ENCODE peak calls at places on chromosomes 12 and 14, in ten cellular contexts. One of them, this sample, is unnamed.

GRCh38 chr12:6541371-6542165 is 7.3 kb downstream of the GAPDH start:
- DNase-seq in HCT116: no peak
- DNase-seq in body of pancreas: no peak
- DNase-seq in gastrocnemius medialis: peak
- DNase-seq in A549: no peak
- DNase-seq in tibial nerve: no peak
- DNase-seq in GM12892: no peak
- DNase-seq in H54: no peak
- DNase-seq in erythroblast: no peak
- DNase-seq in esophagus squamous epithelium: no peak
- DNase-seq in this sample: no peak

GRCh38 chr12:93751864-93752610 is 74.9 kb downstream of the CRADD start:
- DNase-seq in HCT116: no peak
- DNase-seq in body of pancreas: no peak
- DNase-seq in gastrocnemius medialis: no peak
- DNase-seq in A549: no peak
- DNase-seq in tibial nerve: no peak
- DNase-seq in GM12892: no peak
- DNase-seq in H54: no peak
- DNase-seq in erythroblast: no peak
- DNase-seq in esophagus squamous epithelium: no peak
- DNase-seq in this sample: no peak

GRCh38 chr12:52202361-52203078 is 10.7 kb upstream of the KRT80 start:
- DNase-seq in HCT116: no peak
- DNase-seq in body of pancreas: peak
- DNase-seq in gastrocnemius medialis: no peak
- DNase-seq in A549: no peak
- DNase-seq in tibial nerve: no peak
- DNase-seq in GM12892: no peak
- DNase-seq in H54: no peak
- DNase-seq in erythroblast: no peak
- DNase-seq in esophagus squamous epithelium: no peak
- DNase-seq in this sample: no peak

GRCh38 chr12:53758081-53758769 is 6.4 kb upstream of the CISTR start:
- DNase-seq in HCT116: no peak
- DNase-seq in body of pancreas: no peak
- DNase-seq in gastrocnemius medialis: no peak
- DNase-seq in A549: no peak
- DNase-seq in tibial nerve: no peak
- DNase-seq in GM12892: no peak
- DNase-seq in H54: no peak
- DNase-seq in erythroblast: no peak
- DNase-seq in esophagus squamous epithelium: no peak
- DNase-seq in this sample: no peak

GRCh38 chr12:119870462-119870861 is 6.7 kb downstream of the CIT start:
- DNase-seq in HCT116: no peak
- DNase-seq in body of pancreas: no peak
- DNase-seq in gastrocnemius medialis: no peak
- DNase-seq in A549: no peak
- DNase-seq in tibial nerve: no peak
- DNase-seq in GM12892: no peak
- DNase-seq in H54: no peak
- DNase-seq in erythroblast: peak
- DNase-seq in esophagus squamous epithelium: no peak
- DNase-seq in this sample: no peak

GRCh38 chr14:102249041-102249440 is 55.9 kb downstream of the MOK start:
- DNase-seq in HCT116: no peak
- DNase-seq in body of pancreas: no peak
- DNase-seq in gastrocnemius medialis: no peak
- DNase-seq in A549: no peak
- DNase-seq in tibial nerve: no peak
- DNase-seq in GM12892: no peak
- DNase-seq in H54: peak
- DNase-seq in erythroblast: no peak
- DNase-seq in esophagus squamous epithelium: no peak
- DNase-seq in this sample: no peak

GRCh38 chr14:31934767-31935266 is 142.3 kb upstream of the ARHGAP5 start:
- DNase-seq in HCT116: peak
- DNase-seq in body of pancreas: peak
- DNase-seq in gastrocnemius medialis: no peak
- DNase-seq in A549: peak
- DNase-seq in tibial nerve: peak
- DNase-seq in GM12892: no peak
- DNase-seq in H54: no peak
- DNase-seq in erythroblast: no peak
- DNase-seq in esophagus squamous epithelium: no peak
- DNase-seq in this sample: peak

GRCh38 chr14:98136019-98136418 is 1136.0 kb downstream of the BCL11B start:
- DNase-seq in HCT116: no peak
- DNase-seq in body of pancreas: no peak
- DNase-seq in gastrocnemius medialis: no peak
- DNase-seq in A549: no peak
- DNase-seq in tibial nerve: no peak
- DNase-seq in GM12892: no peak
- DNase-seq in H54: no peak
- DNase-seq in erythroblast: no peak
- DNase-seq in esophagus squamous epithelium: no peak
- DNase-seq in this sample: no peak

GRCh38 chr14:89586258-89587127 is 169.5 kb upstream of the FOXN3 start:
- DNase-seq in HCT116: no peak
- DNase-seq in body of pancreas: no peak
- DNase-seq in gastrocnemius medialis: no peak
- DNase-seq in A549: no peak
- DNase-seq in tibial nerve: peak
- DNase-seq in GM12892: no peak
- DNase-seq in H54: no peak
- DNase-seq in erythroblast: no peak
- DNase-seq in esophagus squamous epithelium: no peak
- DNase-seq in this sample: no peak

GRCh38 chr12:95147836-95148235 is 69.4 kb downstream of the FGD6 start:
- DNase-seq in HCT116: no peak
- DNase-seq in body of pancreas: no peak
- DNase-seq in gastrocnemius medialis: no peak
- DNase-seq in A549: no peak
- DNase-seq in tibial nerve: no peak
- DNase-seq in GM12892: no peak
- DNase-seq in H54: no peak
- DNase-seq in erythroblast: no peak
- DNase-seq in esophagus squamous epithelium: no peak
- DNase-seq in this sample: no peak

GRCh38 chr12:14418526-14418925 is 53.0 kb downstream of the ATF7IP start:
- DNase-seq in HCT116: no peak
- DNase-seq in body of pancreas: no peak
- DNase-seq in gastrocnemius medialis: no peak
- DNase-seq in A549: no peak
- DNase-seq in tibial nerve: no peak
- DNase-seq in GM12892: no peak
- DNase-seq in H54: no peak
- DNase-seq in erythroblast: peak
- DNase-seq in esophagus squamous epithelium: no peak
- DNase-seq in this sample: no peak

GRCh38 chr12:98901189-98901588 is 256.1 kb downstream of the APAF1 start:
- DNase-seq in HCT116: no peak
- DNase-seq in body of pancreas: no peak
- DNase-seq in gastrocnemius medialis: no peak
- DNase-seq in A549: no peak
- DNase-seq in tibial nerve: no peak
- DNase-seq in GM12892: no peak
- DNase-seq in H54: no peak
- DNase-seq in erythroblast: no peak
- DNase-seq in esophagus squamous epithelium: no peak
- DNase-seq in this sample: no peak

GRCh38 chr12:1918875-1919236 is 404 bp upstream of the CACNA2D4 start:
- DNase-seq in HCT116: no peak
- DNase-seq in body of pancreas: no peak
- DNase-seq in gastrocnemius medialis: no peak
- DNase-seq in A549: no peak
- DNase-seq in tibial nerve: no peak
- DNase-seq in GM12892: no peak
- DNase-seq in H54: no peak
- DNase-seq in erythroblast: no peak
- DNase-seq in esophagus squamous epithelium: no peak
- DNase-seq in this sample: no peak

GRCh38 chr14:34665785-34666425 is 36.0 kb upstream of the SNX6 start:
- DNase-seq in HCT116: no peak
- DNase-seq in body of pancreas: peak
- DNase-seq in gastrocnemius medialis: peak
- DNase-seq in A549: peak
- DNase-seq in tibial nerve: peak
- DNase-seq in GM12892: no peak
- DNase-seq in H54: peak
- DNase-seq in erythroblast: no peak
- DNase-seq in esophagus squamous epithelium: no peak
- DNase-seq in this sample: peak

GRCh38 chr12:124236651-124237050 is 58.2 kb upstream of the RFLNA start:
- DNase-seq in HCT116: peak
- DNase-seq in body of pancreas: no peak
- DNase-seq in gastrocnemius medialis: no peak
- DNase-seq in A549: no peak
- DNase-seq in tibial nerve: no peak
- DNase-seq in GM12892: no peak
- DNase-seq in H54: peak
- DNase-seq in erythroblast: no peak
- DNase-seq in esophagus squamous epithelium: no peak
- DNase-seq in this sample: no peak
- TF ChIP-seq POLR2A in HCT116: no peak
- TF ChIP-seq POLR2A in body of pancreas: no peak
- TF ChIP-seq POLR2A in gastrocnemius medialis: no peak
- TF ChIP-seq POLR2A in A549: no peak
- TF ChIP-seq POLR2A in tibial nerve: no peak
- TF ChIP-seq POLR2A in GM12892: no peak
- TF ChIP-seq POLR2A in H54: no peak
- TF ChIP-seq POLR2A in erythroblast: no peak
- TF ChIP-seq POLR2A in esophagus squamous epithelium: no peak
- TF ChIP-seq POLR2A in this sample: no peak

DNA sequence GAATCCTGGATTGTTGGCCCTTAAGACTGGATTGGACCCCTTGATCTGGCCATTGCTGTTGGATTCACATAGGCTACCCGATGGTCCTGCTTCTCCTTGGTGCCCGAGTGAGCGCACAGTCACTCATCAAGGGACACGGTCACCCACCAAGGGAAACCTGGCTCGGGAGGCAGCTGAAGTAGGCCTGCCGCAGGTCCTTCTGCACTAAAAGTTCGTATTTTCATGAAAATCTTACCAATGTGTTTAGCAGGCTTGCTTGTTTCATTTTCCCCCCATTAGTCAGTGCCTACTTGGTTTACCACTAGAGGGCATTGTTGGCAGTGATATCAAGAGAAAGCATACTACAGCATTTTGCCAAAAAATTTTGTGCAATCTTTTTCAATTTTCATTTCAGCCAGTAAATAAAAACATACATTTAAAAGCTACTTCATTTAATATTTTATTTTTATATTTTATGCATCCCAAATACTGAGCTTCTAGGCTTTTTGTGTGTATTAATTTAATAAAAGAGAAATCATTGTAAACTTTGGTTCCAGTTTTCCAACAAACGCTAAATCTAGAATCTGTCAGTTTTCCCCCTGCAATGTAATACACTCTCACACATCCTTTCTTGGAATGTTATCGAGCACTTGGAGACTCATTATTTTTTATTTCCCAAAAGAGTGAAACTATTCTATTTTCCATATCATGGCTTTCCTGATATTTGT is 116.7 kb downstream of the LMNTD1 start:
- DNase-seq in HCT116: peak
- DNase-seq in body of pancreas: peak
- DNase-seq in gastrocnemius medialis: no peak
- DNase-seq in A549: peak
- DNase-seq in tibial nerve: peak
- DNase-seq in GM12892: no peak
- DNase-seq in H54: peak
- DNase-seq in erythroblast: peak
- DNase-seq in esophagus squamous epithelium: no peak
- DNase-seq in this sample: peak
- TF ChIP-seq POLR2A in HCT116: no peak
- TF ChIP-seq POLR2A in body of pancreas: no peak
- TF ChIP-seq POLR2A in gastrocnemius medialis: no peak
- TF ChIP-seq POLR2A in A549: no peak
- TF ChIP-seq POLR2A in tibial nerve: no peak
- TF ChIP-seq POLR2A in GM12892: no peak
- TF ChIP-seq POLR2A in H54: no peak
- TF ChIP-seq POLR2A in erythroblast: no peak
- TF ChIP-seq POLR2A in esophagus squamous epithelium: no peak
- TF ChIP-seq POLR2A in this sample: no peak

GRCh38 chr14:54784657-54785056 is 118.0 kb downstream of the GCH1 start:
- DNase-seq in HCT116: no peak
- DNase-seq in body of pancreas: no peak
- DNase-seq in gastrocnemius medialis: peak
- DNase-seq in A549: no peak
- DNase-seq in tibial nerve: no peak
- DNase-seq in GM12892: no peak
- DNase-seq in H54: no peak
- DNase-seq in erythroblast: no peak
- DNase-seq in esophagus squamous epithelium: no peak
- DNase-seq in this sample: peak

GRCh38 chr14:54781936-54782802 is 120.5 kb downstream of the GCH1 start:
- DNase-seq in HCT116: no peak
- DNase-seq in body of pancreas: no peak
- DNase-seq in gastrocnemius medialis: no peak
- DNase-seq in A549: no peak
- DNase-seq in tibial nerve: no peak
- DNase-seq in GM12892: no peak
- DNase-seq in H54: no peak
- DNase-seq in erythroblast: no peak
- DNase-seq in esophagus squamous epithelium: no peak
- DNase-seq in this sample: no peak

GRCh38 chr14:54784060-54784459 is 118.6 kb downstream of the GCH1 start:
- DNase-seq in HCT116: no peak
- DNase-seq in body of pancreas: no peak
- DNase-seq in gastrocnemius medialis: peak
- DNase-seq in A549: no peak
- DNase-seq in tibial nerve: no peak
- DNase-seq in GM12892: no peak
- DNase-seq in H54: no peak
- DNase-seq in erythroblast: no peak
- DNase-seq in esophagus squamous epithelium: no peak
- DNase-seq in this sample: no peak

GRCh38 chr14:54783660-54784015 is 119.0 kb downstream of the GCH1 start:
- DNase-seq in HCT116: no peak
- DNase-seq in body of pancreas: no peak
- DNase-seq in gastrocnemius medialis: no peak
- DNase-seq in A549: no peak
- DNase-seq in tibial nerve: no peak
- DNase-seq in GM12892: no peak
- DNase-seq in H54: no peak
- DNase-seq in erythroblast: no peak
- DNase-seq in esophagus squamous epithelium: no peak
- DNase-seq in this sample: no peak

GRCh38 chr14:54782803-54783659 is 119.6 kb downstream of the GCH1 start:
- DNase-seq in HCT116: no peak
- DNase-seq in body of pancreas: no peak
- DNase-seq in gastrocnemius medialis: no peak
- DNase-seq in A549: peak
- DNase-seq in tibial nerve: no peak
- DNase-seq in GM12892: peak
- DNase-seq in H54: no peak
- DNase-seq in erythroblast: no peak
- DNase-seq in esophagus squamous epithelium: no peak
- DNase-seq in this sample: no peak
- TF ChIP-seq POLR2A in HCT116: no peak
- TF ChIP-seq POLR2A in body of pancreas: no peak
- TF ChIP-seq POLR2A in gastrocnemius medialis: no peak
- TF ChIP-seq POLR2A in A549: no peak
- TF ChIP-seq POLR2A in tibial nerve: no peak
- TF ChIP-seq POLR2A in GM12892: no peak
- TF ChIP-seq POLR2A in H54: no peak
- TF ChIP-seq POLR2A in erythroblast: no peak
- TF ChIP-seq POLR2A in esophagus squamous epithelium: no peak
- TF ChIP-seq POLR2A in this sample: no peak

GRCh38 chr14:57816568-57817284 is 49.2 kb downstream of the SLC35F4 start:
- DNase-seq in HCT116: peak
- DNase-seq in body of pancreas: no peak
- DNase-seq in gastrocnemius medialis: no peak
- DNase-seq in A549: no peak
- DNase-seq in tibial nerve: no peak
- DNase-seq in GM12892: no peak
- DNase-seq in H54: no peak
- DNase-seq in erythroblast: no peak
- DNase-seq in esophagus squamous epithelium: no peak
- DNase-seq in this sample: no peak
- TF ChIP-seq POLR2A in HCT116: no peak
- TF ChIP-seq POLR2A in body of pancreas: no peak
- TF ChIP-seq POLR2A in gastrocnemius medialis: no peak
- TF ChIP-seq POLR2A in A549: no peak
- TF ChIP-seq POLR2A in tibial nerve: no peak
- TF ChIP-seq POLR2A in GM12892: no peak
- TF ChIP-seq POLR2A in H54: no peak
- TF ChIP-seq POLR2A in erythroblast: no peak
- TF ChIP-seq POLR2A in esophagus squamous epithelium: no peak
- TF ChIP-seq POLR2A in this sample: no peak